ENCODE peak calls at places on chromosomes 6 and 20, in ten cellular contexts. L, Q, X, C, U, T, E, F, M and H are unnamed samples.

GRCh38 chr20:11216451-11217314 is 542.9 kb upstream of the JAG1 start:
- DNase-seq in E (no peak), F (no peak), L (no peak), M (no peak), T (peak; percentile 62), C (no peak), U (no peak), Q (no peak), X (no peak), H (peak; percentile 86)

GRCh38 chr20:61560361-61560853 is 308.3 kb downstream of the CDH4 start:
- DNase-seq in F (no peak), U (no peak), X (no peak), C (no peak), Q (no peak), M (no peak), T (no peak), E (no peak), L (no peak), H (peak; percentile 35)

GRCh38 chr6:4059115-4059777 is 19.7 kb downstream of the FAM217A start:
- DNase-seq in C (no peak), Q (no peak), F (no peak), T (peak; percentile 93), L (no peak), E (no peak), U (no peak), X (no peak), M (no peak), H (no peak)

GRCh38 chr6:77040566-77041195 is 422.6 kb downstream of the HTR1B start:
- DNase-seq in X (no peak), L (no peak), U (no peak), F (no peak), Q (no peak), M (no peak), E (no peak), T (no peak), C (no peak), H (no peak)

GRCh38 chr6:151136141-151136755 is 103.5 kb upstream of the AKAP12 start:
- DNase-seq in Q (no peak), E (no peak), C (no peak), T (no peak), F (no peak), U (no peak), X (no peak), L (no peak), M (no peak), H (no peak)

GRCh38 chr6:117425431-117426153 is at the start of gene ROS1:
- DNase-seq in Q (no peak), C (no peak), M (no peak), F (no peak), E (no peak), T (no peak), X (no peak), L (no peak), U (no peak), H (no peak)

GRCh38 chr6:159608961-159609673 is 83.9 kb downstream of the SOD2 start:
- DNase-seq in C (no peak), U (no peak), E (no peak), Q (no peak), M (no peak), T (peak; percentile 30), L (no peak), F (no peak), X (no peak), H (peak; percentile 39)

GRCh38 chr6:53615633-53616449 is 49.7 kb downstream of the KLHL31 start:
- DNase-seq in E (no peak), F (no peak), M (no peak), U (no peak), Q (no peak), L (no peak), T (no peak), X (no peak), C (no peak), H (peak; percentile 79)

GRCh38 chr20:44746367-44747165 is 901 bp downstream of the KCNK15 start:
- DNase-seq in Q (no peak), L (no peak), T (no peak), F (no peak), X (peak; percentile 50), U (no peak), M (no peak), C (no peak), E (no peak), H (peak; percentile 59)

GRCh38 chr6:141550471-141550870 is 582.3 kb upstream of the GJE1 start:
- DNase-seq in U (no peak), E (no peak), Q (no peak), X (no peak), F (no peak), C (no peak), T (no peak), L (no peak), M (no peak), H (no peak)

GRCh38 chr6:11636121-11636520 is 98.6 kb downstream of the TMEM170B start:
- DNase-seq in U (no peak), M (no peak), E (no peak), Q (no peak), C (no peak), F (no peak), X (no peak), T (no peak), L (no peak), H (no peak)

GRCh38 chr6:4472953-4473642 is 303.1 kb upstream of the CDYL start:
- DNase-seq in X (no peak), M (no peak), U (no peak), T (no peak), Q (no peak), E (no peak), F (no peak), L (peak; percentile 24), C (no peak), H (no peak)

GRCh38 chr6:151551223-151551857 is 57.5 kb downstream of the CCDC170 start:
- DNase-seq in T (no peak), E (no peak), C (no peak), M (no peak), F (no peak), U (no peak), Q (no peak), X (no peak), L (no peak), H (no peak)

GRCh38 chr6:82525775-82526515 is 162.3 kb downstream of the TPBG start:
- DNase-seq in E (no peak), L (no peak), T (no peak), Q (no peak), U (no peak), M (no peak), F (no peak), C (no peak), X (no peak), H (no peak)

DNA sequence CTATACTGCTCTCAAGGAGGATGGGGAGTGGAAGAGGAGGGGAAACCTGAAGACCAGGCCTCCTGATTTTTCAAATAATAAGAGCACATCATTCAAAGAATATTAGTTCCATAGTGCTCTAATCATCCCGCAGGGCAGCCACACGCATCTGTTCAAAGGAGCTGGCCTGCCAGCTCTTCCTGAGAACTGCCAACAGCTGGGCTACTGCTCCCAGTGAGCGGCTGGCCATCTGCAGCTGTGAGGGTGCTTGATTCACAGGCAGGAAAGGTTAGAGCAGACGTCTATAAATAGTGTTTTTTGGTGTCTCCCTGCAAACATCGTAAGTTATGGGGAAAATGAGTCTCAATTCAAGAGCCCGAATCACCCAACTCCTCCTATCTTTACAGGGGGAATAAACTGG is 17.3 kb downstream of the NSFL1C start:
- DNase-seq in L (no peak), M (no peak), E (no peak), Q (no peak), C (no peak), X (no peak), T (no peak), U (no peak), F (no peak), H (no peak)
- H3K36me3 ChIP-seq in L (peaks cover 82% of the 10 kb centered on the region), M (peaks cover 100% of the 10 kb centered on the region), E (peaks cover 15% of the 10 kb centered on the region), Q (peaks cover 100% of the 10 kb centered on the region), C (peaks cover 27% of the 10 kb centered on the region), X (peaks cover 36% of the 10 kb centered on the region), T (peaks cover 85% of the 10 kb centered on the region), U (no peaks in the 10 kb centered on the region), F (no peaks in the 10 kb centered on the region), H (peaks cover 2% of the 10 kb centered on the region)

GRCh38 chr20:58850693-58851174 is at the start of gene GNAS-AS1:
- DNase-seq in X (peak; percentile 90), T (peak; percentile 76), C (peak; percentile 85), U (peak; percentile 78), M (peak; percentile 81), Q (peak; percentile 85), E (no peak), F (peak; percentile 35), L (peak; percentile 86), H (peak; percentile 94)

GRCh38 chr20:58852559-58853271 is at the start of gene GNAS:
- DNase-seq in Q (peak; percentile 58), X (peak; percentile 83), E (no peak), L (peak; percentile 82), U (peak; percentile 55), C (peak; percentile 55), F (peak; percentile 48), M (peak; percentile 80), T (peak; percentile 39), H (peak; percentile 71)

GRCh38 chr20:58853466-58853865 is 950 bp downstream of the GNAS start:
- DNase-seq in Q (no peak), U (no peak), M (no peak), X (no peak), F (no peak), E (no peak), L (no peak), T (no peak), C (no peak), H (no peak)

GRCh38 chr20:58851969-58852458 is 502 bp upstream of the GNAS start:
- DNase-seq in Q (no peak), L (no peak), T (no peak), M (no peak), U (no peak), C (no peak), X (no peak), F (no peak), E (no peak), H (no peak)

GRCh38 chr20:58851221-58851968 is 693 bp upstream of the GNAS-AS1 start:
- DNase-seq in C (no peak), E (no peak), T (no peak), F (no peak), Q (no peak), U (no peak), M (no peak), L (no peak), X (no peak), H (no peak)
- H3K4me3 ChIP-seq in C (peak overlapping the region; percentile 60), E (peak overlapping the region; percentile 47), T (peak overlapping the region; percentile 74), F (no peak overlapping the region), Q (peak overlapping the region; percentile 71), U (peak overlapping the region; percentile 18), M (peak overlapping the region; percentile 48), L (peak overlapping the region; percentile 52), X (peak overlapping the region; percentile 59), H (peak overlapping the region; percentile 49)

GRCh38 chr6:120230008-120230407 is 880.4 kb upstream of the MAN1A1 start:
- DNase-seq in L (no peak), T (no peak), X (no peak), U (no peak), C (no peak), M (no peak), E (no peak), F (peak; percentile 22), Q (no peak), H (no peak)
- TF ChIP-seq CTCF in L (no peak), T (no peak), X (no peak), U (no peak), C (no peak), M (no peak), E (no peak), F (peak; percentile 16), Q (no peak), H (peak; percentile 18)

DNA sequence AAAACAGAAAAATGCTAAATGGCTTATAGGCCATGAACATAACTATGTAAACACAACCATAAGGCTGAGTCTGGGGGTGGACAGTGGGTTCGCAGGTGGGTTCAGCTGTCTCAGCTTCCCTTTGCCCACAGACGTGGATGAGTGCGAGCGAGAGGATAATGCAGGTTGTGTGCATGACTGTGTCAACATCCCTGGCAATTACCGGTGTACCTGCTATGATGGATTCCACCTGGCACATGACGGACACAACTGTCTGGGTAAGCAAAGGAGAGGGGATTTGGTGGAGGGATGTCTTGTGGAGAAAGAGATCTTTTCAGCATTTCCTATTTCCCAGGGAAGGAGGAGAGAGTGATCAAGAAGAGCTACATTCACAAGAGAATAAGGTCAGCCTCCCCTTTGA is 14.7 kb downstream of the SCUBE3 start:
- DNase-seq in C (no peak), E (no peak), X (no peak), L (no peak), U (no peak), Q (no peak), F (no peak), M (no peak), T (no peak), H (no peak)
- H3K36me3 ChIP-seq in C (no peaks in the 10 kb centered on the region), E (no peaks in the 10 kb centered on the region), X (no peaks in the 10 kb centered on the region), L (peaks cover 8% of the 10 kb centered on the region), U (no peaks in the 10 kb centered on the region), Q (no peaks in the 10 kb centered on the region), F (no peaks in the 10 kb centered on the region), M (no peaks in the 10 kb centered on the region), T (no peaks in the 10 kb centered on the region), H (no peaks in the 10 kb centered on the region)